ENCODE peak calls at places on chromosome 1, in seven cellular contexts. I is ACHN, N is AG20443, Y is IMR-90, V is brain pericyte, H is NCI-H1417, B is iris pigment epithelial cell. A is an unnamed sample.

GRCh38 chr1:21305900-21306189 is 15.6 kb upstream of the ECE1 start:
- DNase-seq in I (no peak), N (no peak), Y (no peak), V (no peak), H (no peak), B (no peak), A (no peak)

GRCh38 chr1:56584910-56585528 is 5.7 kb upstream of the PLPP3 start:
- DNase-seq in I (peak; percentile 57), N (peak; percentile 53), Y (peak; percentile 77), V (no peak), H (peak; percentile 12), B (peak; percentile 62), A (peak; percentile 55)

GRCh38 chr1:230069813-230070212 is 2.8 kb downstream of the GALNT2 start:
- DNase-seq in I (no peak), N (no peak), Y (no peak), V (no peak), H (no peak), B (no peak), A (no peak)

GRCh38 chr1:66183386-66183785 is 350.6 kb upstream of the SGIP1 start:
- DNase-seq in I (no peak), N (no peak), Y (no peak), V (no peak), H (no peak), B (no peak), A (no peak)

GRCh38 chr1:16371725-16372124 is 4.7 kb downstream of the SZRD1 start:
- DNase-seq in I (no peak), N (no peak), Y (peak; percentile 65), V (no peak), H (no peak), B (peak; percentile 72), A (no peak)

GRCh38 chr1:200558866-200559459 is 61.6 kb downstream of the KIF14 start:
- DNase-seq in I (peak; percentile 67), N (peak; percentile 64), Y (peak; percentile 77), V (peak; percentile 8), H (no peak), B (peak; percentile 73), A (peak; percentile 42)

GRCh38 chr1:1554926-1555915 is 14.8 kb upstream of the TMEM240 start:
- DNase-seq in I (peak; percentile 84), N (peak; percentile 90), Y (peak; percentile 86), V (no peak), H (no peak), B (peak; percentile 91), A (peak; percentile 86)

GRCh38 chr1:89149229-89149628 is 23.3 kb upstream of the GBP2 start:
- DNase-seq in I (peak; percentile 37), N (peak; percentile 52), Y (peak; percentile 43), V (no peak), H (peak; percentile 3), B (peak; percentile 26), A (no peak)

GRCh38 chr1:91637539-91637994 is 136.9 kb downstream of the CDC7 start:
- DNase-seq in I (no peak), N (no peak), Y (no peak), V (no peak), H (no peak), B (no peak), A (no peak)

GRCh38 chr1:160643138-160643537 is 3.7 kb downstream of the SLAMF1 start:
- DNase-seq in I (no peak), N (no peak), Y (no peak), V (no peak), H (no peak), B (no peak), A (no peak)

GRCh38 chr1:89566761-89567174 is 42.1 kb downstream of the LRRC8B start:
- DNase-seq in I (no peak), N (no peak), Y (peak; percentile 13), V (no peak), H (peak; percentile 14), B (no peak), A (no peak)

GRCh38 chr1:234111458-234112142 is 207.1 kb downstream of the SLC35F3 start:
- DNase-seq in I (peak; percentile 37), N (peak; percentile 42), Y (peak; percentile 15), V (no peak), H (peak; percentile 51), B (peak; percentile 17), A (peak; percentile 31)

GRCh38 chr1:35261412-35262120 is 6.9 kb upstream of the ZMYM4 start:
- DNase-seq in I (no peak), N (no peak), Y (no peak), V (no peak), H (no peak), B (no peak), A (no peak)

GRCh38 chr1:98884864-98885263 is 119.8 kb downstream of the PLPPR5 start:
- DNase-seq in I (peak; percentile 3), N (no peak), Y (no peak), V (no peak), H (no peak), B (no peak), A (no peak)

GRCh38 chr1:23619299-23620188 is 60.2 kb upstream of the ID3 start:
- DNase-seq in I (no peak), N (peak; percentile 53), Y (peak; percentile 13), V (no peak), H (peak; percentile 90), B (no peak), A (peak; percentile 91)

GRCh38 chr1:29237906-29238600 is 1.7 kb downstream of the PTPRU start:
- DNase-seq in I (no peak), N (peak; percentile 66), Y (no peak), V (no peak), H (peak; percentile 50), B (peak; percentile 43), A (peak; percentile 53)

GRCh38 chr1:26315874-26316850 is 1.6 kb upstream of the CD52 start:
- DNase-seq in I (no peak), N (no peak), Y (no peak), V (no peak), H (no peak), B (no peak), A (no peak)

GRCh38 chr1:154609398-154610380 is 1.7 kb upstream of the ADAR start:
- DNase-seq in I (peak; percentile 8), N (peak; percentile 21), Y (peak; percentile 36), V (no peak), H (peak; percentile 20), B (no peak), A (peak; percentile 26)

GRCh38 chr1:205360166-205360565 is 3.4 kb upstream of the KLHDC8A start:
- DNase-seq in I (no peak), N (no peak), Y (no peak), V (no peak), H (peak; percentile 10), B (no peak), A (no peak)

GRCh38 chr1:210709694-210710093 is 381.0 kb downstream of the HHAT start:
- DNase-seq in I (no peak), N (no peak), Y (no peak), V (no peak), H (no peak), B (peak; percentile 2), A (no peak)

GRCh38 chr1:47031059-47031458 is 7.6 kb downstream of the CYP4X1 start:
- DNase-seq in I (no peak), N (no peak), Y (no peak), V (peak; percentile 58), H (no peak), B (peak; percentile 88), A (no peak)

GRCh38 chr1:82920418-82921248 is 1078.3 kb downstream of the TTLL7 start:
- DNase-seq in I (peak; percentile 4), N (no peak), Y (no peak), V (no peak), H (no peak), B (peak; percentile 16), A (no peak)

GRCh38 chr1:166032901-166033371 is 133.9 kb downstream of the FAM78B start:
- DNase-seq in I (no peak), N (no peak), Y (no peak), V (no peak), H (peak; percentile 42), B (no peak), A (no peak)

GRCh38 chr1:89844860-89845259 is 24.0 kb downstream of the LRRC8D start:
- DNase-seq in I (no peak), N (no peak), Y (no peak), V (no peak), H (no peak), B (no peak), A (no peak)

GRCh38 chr1:211541715-211542477 is 37.1 kb downstream of the SLC30A1 start:
- DNase-seq in I (no peak), N (peak; percentile 11), Y (peak; percentile 41), V (no peak), H (peak; percentile 9), B (peak; percentile 34), A (peak; percentile 92)

GRCh38 chr1:11157867-11158266 is 31.3 kb upstream of the ANGPTL7 start:
- DNase-seq in I (no peak), N (peak; percentile 70), Y (peak; percentile 54), V (no peak), H (no peak), B (peak; percentile 51), A (no peak)

GRCh38 chr1:157104598-157105293 is 5.1 kb upstream of the ETV3L start:
- DNase-seq in I (no peak), N (no peak), Y (peak; percentile 72), V (no peak), H (no peak), B (peak; percentile 31), A (no peak)

GRCh38 chr1:26372039-26372438 is 511 bp downstream of the ZNF683 start:
- DNase-seq in I (no peak), N (peak; percentile 51), Y (no peak), V (no peak), H (no peak), B (peak; percentile 31), A (no peak)

GRCh38 chr1:232398823-232399222 is 231.1 kb downstream of the SIPA1L2 start:
- DNase-seq in I (no peak), N (no peak), Y (no peak), V (no peak), H (no peak), B (no peak), A (no peak)

GRCh38 chr1:228914700-228915099 is 179.4 kb downstream of the RHOU start:
- DNase-seq in I (no peak), N (no peak), Y (no peak), V (no peak), H (no peak), B (no peak), A (no peak)

A was measured in SW480.